ENCODE peak calls at places on chromosomes 16 and 17, in four cellular contexts. I, O, J and K are unnamed samples.

GRCh38 chr17:10614536-10615155 is 42.5 kb downstream of the MYH3 start:
- DNase-seq in I (peak; percentile 65), O (no peak), J (no peak), K (no peak)

GRCh38 chr16:30615358-30616076 is 5.3 kb upstream of the ZNF689 start:
- DNase-seq in I (peak; percentile 28), O (no peak), J (peak; percentile 79), K (no peak)

GRCh38 chr17:67076290-67076689 is 31.9 kb downstream of the CACNG1 start:
- DNase-seq in I (no peak), O (no peak), J (no peak), K (no peak)

GRCh38 chr16:2016407-2016922 is 3.1 kb upstream of the NPW start:
- DNase-seq in I (no peak), O (no peak), J (no peak), K (no peak)

GRCh38 chr16:25064967-25065366 is 46.6 kb upstream of the LCMT1 start:
- DNase-seq in I (peak; percentile 6), O (no peak), J (no peak), K (no peak)

GRCh38 chr17:45847101-45847500 is 2.4 kb downstream of the SPPL2C start:
- DNase-seq in I (no peak), O (no peak), J (no peak), K (no peak)

GRCh38 chr16:4387769-4388168 is 16.1 kb downstream of the VASN start:
- DNase-seq in I (no peak), O (peak; percentile 73), J (no peak), K (no peak)

GRCh38 chr16:52499061-52499460 is 47.9 kb downstream of the TOX3 start:
- DNase-seq in I (no peak), O (no peak), J (no peak), K (no peak)

GRCh38 chr17:10737168-10737622 is 7.4 kb upstream of the TMEM220 start:
- DNase-seq in I (peak; percentile 67), O (no peak), J (no peak), K (peak; percentile 28)

GRCh38 chr17:28897769-28898259 is 281 bp upstream of the FLOT2 start:
- DNase-seq in I (no peak), O (no peak), J (peak; percentile 53), K (no peak)

GRCh38 chr17:37483311-37484039 is 6.2 kb upstream of the DUSP14 start:
- DNase-seq in I (peak; percentile 98), O (no peak), J (no peak), K (peak; percentile 35)

GRCh38 chr16:85028638-85029412 is 1.2 kb downstream of the KIAA0513 start:
- DNase-seq in I (peak; percentile 38), O (peak; percentile 86), J (peak; percentile 93), K (peak; percentile 76)

GRCh38 chr16:19595043-19595767 is 39.7 kb downstream of the VPS35L start:
- DNase-seq in I (peak; percentile 12), O (no peak), J (no peak), K (no peak)

GRCh38 chr17:2595200-2595599 is 1.7 kb downstream of the PAFAH1B1 start:
- DNase-seq in I (no peak), O (no peak), J (no peak), K (no peak)

GRCh38 chr16:89295071-89295900 is 77.8 kb downstream of the ZNF778 start:
- DNase-seq in I (no peak), O (no peak), J (peak; percentile 40), K (no peak)

GRCh38 chr16:16774389-16774788 is 395.4 kb downstream of the NPIPA7 start:
- DNase-seq in I (no peak), O (no peak), J (no peak), K (no peak)

GRCh38 chr16:84712801-84713775 is 13.3 kb downstream of the USP10 start:
- DNase-seq in I (no peak), O (no peak), J (no peak), K (no peak)

GRCh38 chr17:82804442-82805191 is 35.2 kb downstream of the ZNF750 start:
- DNase-seq in I (peak; percentile 84), O (peak; percentile 88), J (no peak), K (no peak)

GRCh38 chr16:50263940-50264929 is 2.1 kb upstream of the ADCY7 start:
- DNase-seq in I (peak; percentile 50), O (peak; percentile 13), J (no peak), K (no peak)

GRCh38 chr17:75557075-75557851 is 30.3 kb upstream of the MYO15B start:
- DNase-seq in I (peak; percentile 32), O (no peak), J (no peak), K (peak; percentile 57)

GRCh38 chr17:17044846-17045561 is 2.7 kb downstream of the MPRIP start:
- DNase-seq in I (peak; percentile 75), O (peak; percentile 72), J (no peak), K (no peak)

GRCh38 chr17:28792877-28793666 is 49.3 kb downstream of the TRAF4 start:
- DNase-seq in I (no peak), O (no peak), J (no peak), K (no peak)

GRCh38 chr16:50244140-50244503 is 22.2 kb upstream of the ADCY7 start:
- DNase-seq in I (no peak), O (no peak), J (no peak), K (no peak)

GRCh38 chr17:44522883-44523671 is 19.9 kb upstream of the GPATCH8 start:
- DNase-seq in I (peak; percentile 48), O (peak; percentile 77), J (no peak), K (no peak)

GRCh38 chr16:52556083-52556482 is 9.1 kb upstream of the TOX3 start:
- DNase-seq in I (no peak), O (no peak), J (no peak), K (no peak)

GRCh38 chr17:58316260-58316960 is 12.2 kb downstream of the TSPOAP1 start:
- DNase-seq in I (no peak), O (peak; percentile 34), J (peak; percentile 21), K (no peak)

GRCh38 chr16:47731252-47731651 is 270.1 kb downstream of the PHKB start:
- DNase-seq in I (peak; percentile 97), O (no peak), J (no peak), K (no peak)

GRCh38 chr16:57966133-57966805 is 4.7 kb downstream of the CNGB1 start:
- DNase-seq in I (no peak), O (no peak), J (no peak), K (no peak)

GRCh38 chr16:69482410-69482951 is 58.1 kb downstream of the CYB5B start:
- DNase-seq in I (peak; percentile 81), O (peak; percentile 84), J (no peak), K (no peak)

GRCh38 chr16:88665148-88665547 is 2.3 kb upstream of the MVD start:
- DNase-seq in I (no peak), O (no peak), J (no peak), K (no peak)

GRCh38 chr16:4115941-4116327 is 308 bp downstream of the ADCY9 start:
- DNase-seq in I (no peak), O (no peak), J (no peak), K (no peak)

GRCh38 chr17:45307290-45308015 is 9.4 kb downstream of the MAP3K14 start:
- DNase-seq in I (peak; percentile 94), O (no peak), J (peak; percentile 69), K (no peak)

DNA sequence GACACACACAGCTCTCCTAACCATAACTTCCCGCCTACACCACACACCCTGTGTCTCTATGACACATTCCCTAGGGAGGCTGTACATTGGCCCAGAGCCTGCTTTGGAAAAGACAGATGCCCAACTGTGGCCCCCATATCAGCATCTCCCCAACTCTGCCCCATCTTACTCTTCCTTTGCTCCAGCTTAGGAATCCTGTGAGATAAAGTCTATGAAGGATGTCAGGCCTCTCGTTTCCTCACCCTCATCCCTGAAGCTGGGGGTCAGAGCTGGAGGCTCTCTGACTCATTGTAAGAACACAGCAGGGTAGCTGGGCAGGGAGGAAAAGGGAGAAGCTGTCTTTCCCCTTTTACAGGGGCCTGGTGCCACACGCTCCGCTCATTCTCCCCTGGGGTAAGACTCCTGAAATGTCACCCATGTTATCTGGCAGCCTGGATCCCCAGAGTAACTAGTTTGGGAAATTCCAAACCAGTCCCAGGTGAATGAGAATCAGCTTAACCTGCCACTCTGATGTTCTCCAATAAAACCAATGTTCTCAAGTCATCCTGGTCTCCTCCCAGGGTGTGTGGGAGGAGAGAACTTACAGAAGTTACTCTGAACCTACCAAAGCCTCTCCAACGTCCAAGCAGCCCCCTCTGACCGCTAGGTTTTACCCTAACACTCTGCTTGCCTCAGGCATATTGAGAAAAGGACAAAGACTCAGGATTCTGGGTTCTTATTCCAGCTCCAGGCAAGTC is 2.8 kb downstream of the RAPGEFL1 start:
- DNase-seq in I (peak; percentile 40), O (no peak), J (no peak), K (no peak)
- H3K27ac ChIP-seq in I (no peak overlapping the region), O (no peak overlapping the region), J (no peak overlapping the region), K (no peak overlapping the region)

GRCh38 chr16:23254338-23254737 is 47.8 kb upstream of the SCNN1B start:
- DNase-seq in I (no peak), O (no peak), J (no peak), K (no peak)

GRCh38 chr16:23255000-23255399 is 47.1 kb upstream of the SCNN1B start:
- DNase-seq in I (no peak), O (no peak), J (no peak), K (no peak)

GRCh38 chr16:23257682-23258081 is 44.4 kb upstream of the SCNN1B start:
- DNase-seq in I (no peak), O (no peak), J (no peak), K (no peak)

GRCh38 chr16:23256440-23256839 is 45.7 kb upstream of the SCNN1B start:
- DNase-seq in I (no peak), O (no peak), J (no peak), K (no peak)

DNA sequence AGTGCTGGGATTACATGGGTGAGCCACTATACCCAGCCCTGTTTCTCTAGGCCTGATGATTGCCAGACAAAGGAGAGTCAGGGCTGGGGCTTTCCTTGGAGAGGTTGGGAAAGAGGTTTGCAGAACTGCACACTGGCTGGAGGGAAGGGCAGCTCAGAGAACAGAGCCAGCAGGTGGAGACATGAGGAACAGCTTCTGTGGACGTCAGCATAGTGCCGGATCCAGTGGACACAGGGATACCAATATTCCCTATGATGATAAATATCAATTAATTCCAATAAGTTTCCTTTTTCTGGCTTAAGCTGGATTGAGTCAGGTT is 43.2 kb upstream of the SCNN1B start:
- DNase-seq in I (no peak), O (no peak), J (no peak), K (no peak)
- H3K27ac ChIP-seq in I (no peak overlapping the region), O (no peak overlapping the region), J (no peak overlapping the region), K (no peak overlapping the region)

DNA sequence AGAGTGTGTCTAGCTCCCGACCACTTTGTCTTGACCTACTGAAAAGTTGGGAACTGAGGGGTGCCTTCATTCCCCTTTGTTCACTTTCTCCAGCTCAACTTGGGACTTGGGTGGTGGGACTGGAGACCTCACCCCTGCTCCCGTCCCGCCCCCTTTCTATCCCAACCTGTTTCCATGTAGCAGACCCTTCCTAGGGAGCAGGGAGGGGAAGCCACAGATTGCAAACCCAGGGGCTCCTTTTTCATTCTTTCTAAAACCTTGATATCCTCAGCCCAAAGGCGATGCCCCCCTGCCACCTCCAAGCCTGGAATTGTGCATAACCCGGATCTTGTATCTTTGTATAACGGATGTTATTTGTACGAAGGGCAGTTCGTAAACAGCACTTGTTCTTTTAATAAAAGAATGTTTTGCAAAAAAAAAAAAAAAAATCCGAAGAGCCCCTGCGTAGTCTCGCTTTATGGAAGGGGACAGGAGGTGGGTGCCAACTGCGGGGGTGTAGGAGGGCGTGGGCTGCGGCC is 714 bp upstream of the CISD3 start:
- DNase-seq in I (no peak), O (no peak), J (no peak), K (no peak)
- H3K27ac ChIP-seq in I (no peak overlapping the region), O (peak overlapping the region; percentile 94), J (peak overlapping the region; percentile 67), K (peak overlapping the region; percentile 91)

DNA sequence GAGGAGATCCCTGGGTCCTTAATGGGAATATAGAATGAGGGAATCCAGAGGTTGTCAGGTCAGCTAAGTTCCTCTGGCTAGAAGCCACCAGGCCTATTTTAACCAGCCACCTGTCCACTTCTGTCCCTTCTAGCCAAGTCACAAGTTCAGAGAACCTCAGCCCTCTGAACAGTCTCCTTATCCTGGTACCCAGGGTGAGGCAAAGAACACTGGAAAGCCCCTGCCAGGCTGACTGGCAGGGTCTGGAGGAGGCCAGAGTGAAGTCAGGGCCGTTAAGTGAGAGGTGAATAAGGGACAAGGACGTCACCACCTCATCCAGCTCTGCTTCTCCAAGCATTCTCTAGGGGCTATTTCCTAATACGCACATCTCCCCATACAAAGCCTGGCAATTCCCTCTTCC is 2.7 kb downstream of the CTDNEP1 start:
- DNase-seq in I (no peak), O (no peak), J (no peak), K (no peak)
- H3K27ac ChIP-seq in I (no peak overlapping the region), O (no peak overlapping the region), J (no peak overlapping the region), K (no peak overlapping the region)